ENCODE peak calls at places on chromosomes 2 and 18, in four cellular contexts. One of them, this sample, is unnamed.

GRCh38 chr2:35343135-35343534 is 1012.4 kb upstream of the CRIM1 start:
- DNase-seq in effector memory CD4-positive, alpha-beta T cell: no peak
- DNase-seq in psoas muscle: no peak
- DNase-seq in dorsolateral prefrontal cortex: no peak
- DNase-seq in this sample: no peak

GRCh38 chr18:37383036-37383788 is 182.4 kb downstream of the CELF4 start:
- DNase-seq in effector memory CD4-positive, alpha-beta T cell: no peak
- DNase-seq in psoas muscle: no peak
- DNase-seq in dorsolateral prefrontal cortex: no peak
- DNase-seq in this sample: no peak

GRCh38 chr18:12748671-12749070 is 45.8 kb downstream of the PSMG2 start:
- DNase-seq in effector memory CD4-positive, alpha-beta T cell: no peak
- DNase-seq in psoas muscle: no peak
- DNase-seq in dorsolateral prefrontal cortex: no peak
- DNase-seq in this sample: no peak

GRCh38 chr2:75587954-75588587 is 27.3 kb upstream of the EVA1A start:
- DNase-seq in effector memory CD4-positive, alpha-beta T cell: no peak
- DNase-seq in psoas muscle: no peak
- DNase-seq in dorsolateral prefrontal cortex: no peak
- DNase-seq in this sample: no peak

GRCh38 chr18:31156831-31157763 is 5.6 kb downstream of the DSC1 start:
- DNase-seq in effector memory CD4-positive, alpha-beta T cell: no peak
- DNase-seq in psoas muscle: no peak
- DNase-seq in dorsolateral prefrontal cortex: no peak
- DNase-seq in this sample: peak

GRCh38 chr2:169546756-169547155 is 26.9 kb downstream of the FASTKD1 start:
- DNase-seq in effector memory CD4-positive, alpha-beta T cell: no peak
- DNase-seq in psoas muscle: no peak
- DNase-seq in dorsolateral prefrontal cortex: no peak
- DNase-seq in this sample: no peak

GRCh38 chr2:96541326-96541725 is 4.8 kb downstream of the ARID5A start:
- DNase-seq in effector memory CD4-positive, alpha-beta T cell: no peak
- DNase-seq in psoas muscle: no peak
- DNase-seq in dorsolateral prefrontal cortex: no peak
- DNase-seq in this sample: no peak

GRCh38 chr2:205563646-205564045 is 118.7 kb upstream of the NRP2 start:
- DNase-seq in effector memory CD4-positive, alpha-beta T cell: no peak
- DNase-seq in psoas muscle: no peak
- DNase-seq in dorsolateral prefrontal cortex: no peak
- DNase-seq in this sample: no peak

GRCh38 chr18:8359076-8359475 is 250.2 kb upstream of the RAB12 start:
- DNase-seq in effector memory CD4-positive, alpha-beta T cell: no peak
- DNase-seq in psoas muscle: no peak
- DNase-seq in dorsolateral prefrontal cortex: no peak
- DNase-seq in this sample: no peak

GRCh38 chr2:233995985-233996384 is 54.5 kb upstream of the SPP2 start:
- DNase-seq in effector memory CD4-positive, alpha-beta T cell: no peak
- DNase-seq in psoas muscle: no peak
- DNase-seq in dorsolateral prefrontal cortex: no peak
- DNase-seq in this sample: no peak

GRCh38 chr2:173075781-173076556 is at the start of gene MAP3K20:
- DNase-seq in effector memory CD4-positive, alpha-beta T cell: peak
- DNase-seq in psoas muscle: peak
- DNase-seq in dorsolateral prefrontal cortex: peak
- DNase-seq in this sample: no peak

GRCh38 chr18:46650681-46651080 is 6.3 kb downstream of the LOXHD1 start:
- DNase-seq in effector memory CD4-positive, alpha-beta T cell: no peak
- DNase-seq in psoas muscle: no peak
- DNase-seq in dorsolateral prefrontal cortex: no peak
- DNase-seq in this sample: no peak

GRCh38 chr18:22639626-22640025 is 221.9 kb upstream of the CTAGE1 start:
- DNase-seq in effector memory CD4-positive, alpha-beta T cell: no peak
- DNase-seq in psoas muscle: no peak
- DNase-seq in dorsolateral prefrontal cortex: no peak
- DNase-seq in this sample: no peak

GRCh38 chr2:14693874-14694273 is 61.4 kb downstream of the LRATD1 start:
- DNase-seq in effector memory CD4-positive, alpha-beta T cell: no peak
- DNase-seq in psoas muscle: no peak
- DNase-seq in dorsolateral prefrontal cortex: no peak
- DNase-seq in this sample: no peak

GRCh38 chr2:186884585-186884984 is 35.6 kb upstream of the ZSWIM2 start:
- DNase-seq in effector memory CD4-positive, alpha-beta T cell: no peak
- DNase-seq in psoas muscle: no peak
- DNase-seq in dorsolateral prefrontal cortex: no peak
- DNase-seq in this sample: no peak

GRCh38 chr2:111032721-111033532 is 87.8 kb upstream of the BCL2L11 start:
- DNase-seq in effector memory CD4-positive, alpha-beta T cell: no peak
- DNase-seq in psoas muscle: no peak
- DNase-seq in dorsolateral prefrontal cortex: no peak
- DNase-seq in this sample: no peak

GRCh38 chr18:2572892-2573291 is 1.5 kb downstream of the NDC80 start:
- DNase-seq in effector memory CD4-positive, alpha-beta T cell: no peak
- DNase-seq in psoas muscle: no peak
- DNase-seq in dorsolateral prefrontal cortex: no peak
- DNase-seq in this sample: no peak

GRCh38 chr2:234674781-234675201 is 177.9 kb upstream of the ARL4C start:
- DNase-seq in effector memory CD4-positive, alpha-beta T cell: no peak
- DNase-seq in psoas muscle: no peak
- DNase-seq in dorsolateral prefrontal cortex: no peak
- DNase-seq in this sample: no peak

GRCh38 chr2:230362030-230362691 is 35.2 kb downstream of the SP140L start:
- DNase-seq in effector memory CD4-positive, alpha-beta T cell: no peak
- DNase-seq in psoas muscle: no peak
- DNase-seq in dorsolateral prefrontal cortex: no peak
- DNase-seq in this sample: no peak

GRCh38 chr2:70242552-70242951 is 5.9 kb downstream of the TIA1 start:
- DNase-seq in effector memory CD4-positive, alpha-beta T cell: no peak
- DNase-seq in psoas muscle: no peak
- DNase-seq in dorsolateral prefrontal cortex: no peak
- DNase-seq in this sample: no peak

GRCh38 chr2:8239402-8240127 is 442.3 kb upstream of the ID2 start:
- DNase-seq in effector memory CD4-positive, alpha-beta T cell: no peak
- DNase-seq in psoas muscle: no peak
- DNase-seq in dorsolateral prefrontal cortex: no peak
- DNase-seq in this sample: no peak

GRCh38 chr18:77114564-77115391 is 17.8 kb downstream of the MBP start:
- DNase-seq in effector memory CD4-positive, alpha-beta T cell: no peak
- DNase-seq in psoas muscle: peak
- DNase-seq in dorsolateral prefrontal cortex: no peak
- DNase-seq in this sample: peak

GRCh38 chr2:72157871-72158771 is 10.5 kb upstream of the CYP26B1 start:
- DNase-seq in effector memory CD4-positive, alpha-beta T cell: no peak
- DNase-seq in psoas muscle: no peak
- DNase-seq in dorsolateral prefrontal cortex: no peak
- DNase-seq in this sample: no peak

GRCh38 chr2:246489-247145 is 17.2 kb downstream of the SH3YL1 start:
- DNase-seq in effector memory CD4-positive, alpha-beta T cell: no peak
- DNase-seq in psoas muscle: no peak
- DNase-seq in dorsolateral prefrontal cortex: no peak
- DNase-seq in this sample: no peak

GRCh38 chr2:219344756-219345458 is 12.4 kb upstream of the RESP18 start:
- DNase-seq in effector memory CD4-positive, alpha-beta T cell: no peak
- DNase-seq in psoas muscle: no peak
- DNase-seq in dorsolateral prefrontal cortex: peak
- DNase-seq in this sample: no peak

GRCh38 chr2:75608684-75609333 is 37.8 kb upstream of the MRPL19 start:
- DNase-seq in effector memory CD4-positive, alpha-beta T cell: no peak
- DNase-seq in psoas muscle: peak
- DNase-seq in dorsolateral prefrontal cortex: peak
- DNase-seq in this sample: no peak

GRCh38 chr2:147273628-147274027 is 571.2 kb upstream of the ACVR2A start:
- DNase-seq in effector memory CD4-positive, alpha-beta T cell: no peak
- DNase-seq in psoas muscle: no peak
- DNase-seq in dorsolateral prefrontal cortex: no peak
- DNase-seq in this sample: no peak

GRCh38 chr2:196284901-196285589 is 113.7 kb upstream of the STK17B start:
- DNase-seq in effector memory CD4-positive, alpha-beta T cell: no peak
- DNase-seq in psoas muscle: no peak
- DNase-seq in dorsolateral prefrontal cortex: no peak
- DNase-seq in this sample: no peak

GRCh38 chr18:22106536-22107292 is 62.7 kb upstream of the GATA6 start:
- DNase-seq in effector memory CD4-positive, alpha-beta T cell: no peak
- DNase-seq in psoas muscle: no peak
- DNase-seq in dorsolateral prefrontal cortex: no peak
- DNase-seq in this sample: peak

GRCh38 chr2:152617464-152618187 is 99.6 kb downstream of the PRPF40A start:
- DNase-seq in effector memory CD4-positive, alpha-beta T cell: no peak
- DNase-seq in psoas muscle: no peak
- DNase-seq in dorsolateral prefrontal cortex: no peak
- DNase-seq in this sample: no peak

GRCh38 chr2:8644605-8645175 is 37.2 kb upstream of the ID2 start:
- DNase-seq in effector memory CD4-positive, alpha-beta T cell: no peak
- DNase-seq in psoas muscle: no peak
- DNase-seq in dorsolateral prefrontal cortex: no peak
- DNase-seq in this sample: no peak

GRCh38 chr18:63320690-63321265 is 1.2 kb upstream of the BCL2 start:
- DNase-seq in effector memory CD4-positive, alpha-beta T cell: no peak
- DNase-seq in psoas muscle: peak
- DNase-seq in dorsolateral prefrontal cortex: no peak
- DNase-seq in this sample: no peak

GRCh38 chr2:55862673-55863390 is 60.8 kb downstream of the EFEMP1 start:
- DNase-seq in effector memory CD4-positive, alpha-beta T cell: no peak
- DNase-seq in psoas muscle: no peak
- DNase-seq in dorsolateral prefrontal cortex: no peak
- DNase-seq in this sample: peak

GRCh38 chr2:64918220-64918886 is 70.8 kb upstream of the SLC1A4 start:
- DNase-seq in effector memory CD4-positive, alpha-beta T cell: no peak
- DNase-seq in psoas muscle: no peak
- DNase-seq in dorsolateral prefrontal cortex: no peak
- DNase-seq in this sample: no peak
- H3K27ac ChIP-seq in effector memory CD4-positive, alpha-beta T cell: no peak
- H3K27ac ChIP-seq in psoas muscle: no peak
- H3K27ac ChIP-seq in dorsolateral prefrontal cortex: peak
- H3K27ac ChIP-seq in this sample: peak

GRCh38 chr2:62504657-62505056 is 1.3 kb downstream of the TMEM17 start:
- DNase-seq in effector memory CD4-positive, alpha-beta T cell: no peak
- DNase-seq in psoas muscle: no peak
- DNase-seq in dorsolateral prefrontal cortex: no peak
- DNase-seq in this sample: no peak
- H3K27ac ChIP-seq in effector memory CD4-positive, alpha-beta T cell: no peak
- H3K27ac ChIP-seq in psoas muscle: no peak
- H3K27ac ChIP-seq in dorsolateral prefrontal cortex: peak
- H3K27ac ChIP-seq in this sample: peak

GRCh38 chr2:224584111-224584764 is 925 bp downstream of the CUL3 start:
- DNase-seq in effector memory CD4-positive, alpha-beta T cell: no peak
- DNase-seq in psoas muscle: peak
- DNase-seq in dorsolateral prefrontal cortex: peak
- DNase-seq in this sample: no peak

GRCh38 chr2:224585205-224586088 is at the start of gene CUL3:
- DNase-seq in effector memory CD4-positive, alpha-beta T cell: peak
- DNase-seq in psoas muscle: peak
- DNase-seq in dorsolateral prefrontal cortex: peak
- DNase-seq in this sample: peak

GRCh38 chr2:224580248-224580647 is 4.9 kb downstream of the CUL3 start:
- DNase-seq in effector memory CD4-positive, alpha-beta T cell: no peak
- DNase-seq in psoas muscle: no peak
- DNase-seq in dorsolateral prefrontal cortex: no peak
- DNase-seq in this sample: no peak

GRCh38 chr2:224586127-224586702 is 1.1 kb upstream of the CUL3 start:
- DNase-seq in effector memory CD4-positive, alpha-beta T cell: no peak
- DNase-seq in psoas muscle: no peak
- DNase-seq in dorsolateral prefrontal cortex: no peak
- DNase-seq in this sample: no peak

DNA sequence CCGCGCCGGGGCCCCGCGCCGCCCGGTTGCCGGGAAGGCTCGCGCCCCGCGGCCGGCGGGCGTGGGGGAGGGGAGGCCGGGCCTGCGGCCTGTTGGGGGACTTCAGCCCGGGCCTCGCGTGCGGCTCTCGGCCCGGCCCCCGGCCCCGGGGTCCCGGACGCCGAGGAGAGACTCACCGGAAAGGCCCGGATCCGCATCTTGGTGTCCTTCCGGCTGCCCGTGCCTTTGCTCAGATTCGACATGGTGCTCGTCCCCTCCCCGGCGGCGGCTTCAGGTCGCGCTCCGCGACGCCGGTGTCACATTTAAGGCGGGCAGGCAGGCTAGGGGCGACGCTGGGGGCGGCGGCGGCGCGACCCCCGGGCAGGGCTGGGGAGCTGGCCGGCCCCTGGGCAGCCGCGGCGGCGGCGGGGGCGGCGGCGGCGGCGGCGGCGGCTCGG is 377 bp downstream of the CUL3 start:
- DNase-seq in effector memory CD4-positive, alpha-beta T cell: peak
- DNase-seq in psoas muscle: peak
- DNase-seq in dorsolateral prefrontal cortex: peak
- DNase-seq in this sample: no peak
- H3K27ac ChIP-seq in effector memory CD4-positive, alpha-beta T cell: peak
- H3K27ac ChIP-seq in psoas muscle: peak
- H3K27ac ChIP-seq in dorsolateral prefrontal cortex: no peak
- H3K27ac ChIP-seq in this sample: peak

GRCh38 chr2:240998706-240999000 is 235 bp downstream of the SNED1 start:
- DNase-seq in effector memory CD4-positive, alpha-beta T cell: no peak
- DNase-seq in psoas muscle: no peak
- DNase-seq in dorsolateral prefrontal cortex: no peak
- DNase-seq in this sample: no peak
- H3K27ac ChIP-seq in effector memory CD4-positive, alpha-beta T cell: no peak
- H3K27ac ChIP-seq in psoas muscle: peak
- H3K27ac ChIP-seq in dorsolateral prefrontal cortex: no peak
- H3K27ac ChIP-seq in this sample: no peak